ENCODE peak calls at places on chromosomes 5 and 9, in nine cellular contexts. P, K, E, R, Q, M, T, F and Y are unnamed samples.

GRCh38 chr5:72134226-72134625 is 27.0 kb downstream of the MAP1B start:
- DNase-seq in T (peak), Q (peak), K (no peak), R (peak), M (no peak), E (no peak), F (no peak), P (no peak), Y (no peak)

GRCh38 chr5:152349683-152350526 is 55.2 kb downstream of the NMUR2 start:
- DNase-seq in R (peak), P (no peak), Q (peak), F (no peak), T (peak), E (no peak), M (peak), K (no peak), Y (no peak)

GRCh38 chr5:102068870-102069269 is 227.2 kb downstream of the SLCO4C1 start:
- DNase-seq in P (no peak), M (no peak), Q (no peak), R (no peak), K (no peak), E (no peak), F (no peak), T (no peak), Y (no peak)

GRCh38 chr9:4491621-4491975 is 1.3 kb downstream of the SLC1A1 start:
- DNase-seq in Q (no peak), E (no peak), R (no peak), F (no peak), T (peak), K (no peak), M (no peak), P (no peak), Y (no peak)

GRCh38 chr9:5879419-5880181 is 11.1 kb upstream of the MLANA start:
- DNase-seq in R (peak), F (peak), T (peak), E (no peak), K (no peak), Q (peak), M (peak), P (peak), Y (no peak)

GRCh38 chr5:178206166-178207101 is 2.1 kb downstream of the HNRNPAB start:
- DNase-seq in Q (peak), T (no peak), P (no peak), F (no peak), M (peak), E (no peak), K (no peak), R (peak), Y (no peak)

GRCh38 chr5:459562-460412 is 16.8 kb downstream of the EXOC3 start:
- DNase-seq in Q (no peak), E (no peak), R (no peak), M (no peak), T (no peak), K (no peak), F (no peak), P (no peak), Y (no peak)

GRCh38 chr5:6713274-6714181 is at the start of gene TENT4A:
- DNase-seq in K (no peak), M (peak), R (peak), F (no peak), E (peak), P (no peak), Q (no peak), T (no peak), Y (no peak)

GRCh38 chr9:121989010-121989409 is 104.1 kb downstream of the TTLL11 start:
- DNase-seq in Q (peak), F (no peak), K (no peak), E (no peak), R (no peak), M (no peak), T (peak), P (no peak), Y (no peak)

GRCh38 chr9:95754533-95755420 is 120.7 kb upstream of the ERCC6L2 start:
- DNase-seq in T (peak), F (no peak), E (no peak), P (no peak), K (no peak), Q (no peak), M (peak), R (no peak), Y (no peak)

GRCh38 chr5:43536972-43537371 is 19.9 kb downstream of the PAIP1 start:
- DNase-seq in P (no peak), K (no peak), R (no peak), M (no peak), F (no peak), E (no peak), T (no peak), Q (no peak), Y (no peak)

GRCh38 chr9:17824191-17824926 is 245.5 kb downstream of the SH3GL2 start:
- DNase-seq in R (peak), M (no peak), F (no peak), Q (no peak), P (no peak), E (no peak), K (no peak), T (peak), Y (no peak)

GRCh38 chr5:81350507-81350906 is 43.4 kb downstream of the ACOT12 start:
- DNase-seq in K (no peak), M (no peak), T (no peak), R (no peak), P (no peak), F (no peak), E (no peak), Q (no peak), Y (no peak)

GRCh38 chr9:131382850-131383729 is 10.8 kb upstream of the PRRC2B start:
- DNase-seq in M (peak), T (peak), P (peak), F (peak), R (peak), Q (peak), E (no peak), K (no peak), Y (no peak)

GRCh38 chr9:10242255-10242654 is 370.5 kb downstream of the PTPRD start:
- DNase-seq in T (no peak), M (no peak), E (no peak), R (peak), K (no peak), P (no peak), Q (no peak), F (no peak), Y (no peak)

GRCh38 chr9:136978073-136978864 is 965 bp downstream of the PTGDS start:
- DNase-seq in Q (peak), F (peak), R (peak), T (peak), E (no peak), P (no peak), K (peak), M (peak), Y (no peak)

GRCh38 chr9:81028504-81028903 is 660.8 kb downstream of the TLE1 start:
- DNase-seq in F (peak), T (no peak), M (no peak), E (no peak), K (peak), R (peak), P (peak), Q (peak), Y (no peak)

GRCh38 chr5:150270546-150271295 is 18.9 kb downstream of the CAMK2A start:
- DNase-seq in T (no peak), R (no peak), E (no peak), P (no peak), M (peak), K (no peak), Q (no peak), F (no peak), Y (no peak)

GRCh38 chr5:73183491-73183891 is 10.5 kb downstream of the TMEM174 start:
- DNase-seq in P (no peak), R (no peak), K (no peak), M (no peak), E (no peak), Q (no peak), F (no peak), T (no peak), Y (no peak)

GRCh38 chr5:135203593-135204036 is 169.6 kb upstream of the PITX1 start:
- DNase-seq in T (no peak), P (no peak), Q (peak), F (no peak), E (no peak), R (no peak), K (no peak), M (no peak), Y (no peak)

GRCh38 chr5:108079754-108080153 is 302.1 kb downstream of the FBXL17 start:
- DNase-seq in P (no peak), M (no peak), E (no peak), K (no peak), F (no peak), Q (peak), R (peak), T (no peak), Y (no peak)

GRCh38 chr5:126961702-126962101 is 68.7 kb downstream of the MARCHF3 start:
- DNase-seq in M (no peak), R (no peak), K (no peak), Q (peak), P (no peak), E (no peak), T (no peak), F (peak), Y (no peak)

GRCh38 chr5:30401479-30402058 is 791.9 kb upstream of the CDH6 start:
- DNase-seq in M (peak), Q (peak), P (no peak), T (peak), F (no peak), R (peak), E (no peak), K (peak), Y (no peak)

GRCh38 chr9:131641618-131642495 is 96.5 kb downstream of the PRRT1B start:
- DNase-seq in Q (no peak), K (peak), F (peak), E (no peak), P (no peak), R (no peak), M (no peak), T (no peak), Y (no peak)

GRCh38 chr5:133882801-133883200 is 85.6 kb downstream of the C5orf15 start:
- DNase-seq in E (no peak), K (no peak), F (no peak), M (no peak), T (no peak), P (no peak), Q (no peak), R (no peak), Y (no peak)
- TF ChIP-seq CTCF in E (no peak), K (no peak), F (no peak), M (no peak), T (no peak), P (no peak), Q (no peak), R (no peak), Y (no peak)

GRCh38 chr9:126664893-126665695 is 51.4 kb downstream of the LMX1B start:
- DNase-seq in P (no peak), E (no peak), T (peak), F (no peak), M (no peak), K (no peak), R (no peak), Q (no peak), Y (no peak)
- TF ChIP-seq CTCF in P (no peak), E (no peak), T (no peak), F (no peak), M (no peak), K (no peak), R (no peak), Q (no peak), Y (no peak)

DNA sequence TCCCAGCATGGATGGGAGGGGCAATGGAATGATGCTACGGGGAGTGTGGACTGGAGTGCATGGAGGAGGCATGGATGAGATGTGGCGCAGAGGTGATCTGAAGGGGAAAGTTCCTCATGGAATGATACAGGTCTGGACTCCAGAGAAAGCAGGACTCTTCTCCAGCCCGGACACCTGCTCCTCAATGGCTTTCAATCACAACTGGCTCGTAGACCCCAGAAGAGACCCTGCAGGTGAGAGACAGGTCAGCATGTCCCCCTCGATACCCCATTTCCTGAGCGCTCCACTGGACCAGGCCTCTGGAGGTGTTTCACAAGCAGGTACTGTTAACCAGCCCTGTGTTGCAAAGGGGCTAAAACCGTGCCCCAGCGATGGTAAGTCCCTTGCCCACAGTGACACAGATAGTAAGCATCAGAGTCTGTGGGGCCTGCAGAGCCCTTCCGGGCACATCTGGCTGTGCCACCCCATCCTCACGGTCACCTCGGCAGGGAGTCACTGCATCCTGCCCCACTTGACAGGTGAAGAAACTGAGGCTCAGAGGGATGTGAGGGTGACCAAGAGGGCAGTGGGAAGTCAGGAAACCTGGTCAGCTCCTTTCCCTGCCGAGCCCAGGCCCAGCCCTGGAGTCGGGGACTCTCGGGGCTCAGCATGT is 5.5 kb upstream of the DPM2 start:
- DNase-seq in E (no peak), R (no peak), P (no peak), F (no peak), T (no peak), Q (no peak), M (no peak), K (no peak), Y (no peak)
- TF ChIP-seq CTCF in E (no peak), R (no peak), P (no peak), F (no peak), T (no peak), Q (no peak), M (no peak), K (no peak), Y (peak)

GRCh38 chr5:112691758-112692157 is 45.9 kb upstream of the APC start:
- DNase-seq in Q (peak), R (no peak), T (peak), P (no peak), E (no peak), M (no peak), F (peak), K (no peak), Y (no peak)
- TF ChIP-seq CTCF in Q (peak), R (no peak), T (peak), P (peak), E (peak), M (no peak), F (no peak), K (no peak), Y (no peak)